ENCODE peak calls at places on chromosomes 1 and 21, in six cellular contexts. Q, C, H, N, G and U are unnamed samples.

GRCh38 chr1:60819302-60819701 is 263.1 kb upstream of the NFIA start:
- DNase-seq in C (no peak), G (no peak), Q (no peak), H (no peak), N (no peak), U (no peak)

GRCh38 chr1:97647776-97648175 is 273.1 kb downstream of the DPYD start:
- DNase-seq in N (no peak), C (no peak), H (peak; percentile 26), Q (peak; percentile 45), G (no peak), U (no peak)

GRCh38 chr1:231420299-231420958 is 1.7 kb downstream of the EGLN1 start:
- DNase-seq in H (peak; percentile 39), G (no peak), N (no peak), C (peak; percentile 22), Q (no peak), U (no peak)

GRCh38 chr1:64975127-64975526 is 8.8 kb upstream of the JAK1 start:
- DNase-seq in G (no peak), N (no peak), C (no peak), H (no peak), Q (no peak), U (no peak)

GRCh38 chr1:203663294-203663693 is 36.7 kb downstream of the ATP2B4 start:
- DNase-seq in C (no peak), Q (peak; percentile 84), H (peak; percentile 100), N (no peak), G (peak; percentile 89), U (peak; percentile 63)

GRCh38 chr1:246961939-246962373 is 30.2 kb upstream of the AHCTF1 start:
- DNase-seq in C (no peak), H (no peak), N (peak; percentile 36), Q (no peak), G (no peak), U (no peak)

GRCh38 chr1:22371408-22371807 is 80.2 kb upstream of the ZBTB40 start:
- DNase-seq in Q (no peak), C (no peak), N (no peak), H (no peak), G (no peak), U (no peak)

GRCh38 chr1:9275567-9276034 is 17.1 kb upstream of the SPSB1 start:
- DNase-seq in G (peak; percentile 85), H (peak; percentile 77), N (peak; percentile 64), Q (no peak), C (no peak), U (no peak)

GRCh38 chr1:88983791-88984552 is 8.5 kb downstream of the KYAT3 start:
- DNase-seq in H (peak; percentile 61), G (peak; percentile 64), N (no peak), C (peak; percentile 82), Q (peak; percentile 44), U (no peak)

GRCh38 chr1:172863031-172863430 is 187.7 kb downstream of the TNFSF18 start:
- DNase-seq in Q (no peak), H (no peak), C (no peak), N (no peak), G (no peak), U (no peak)

GRCh38 chr1:170221031-170221430 is 75.3 kb downstream of the NTMT2 start:
- DNase-seq in C (no peak), Q (no peak), H (no peak), N (no peak), G (no peak), U (no peak)

DNA sequence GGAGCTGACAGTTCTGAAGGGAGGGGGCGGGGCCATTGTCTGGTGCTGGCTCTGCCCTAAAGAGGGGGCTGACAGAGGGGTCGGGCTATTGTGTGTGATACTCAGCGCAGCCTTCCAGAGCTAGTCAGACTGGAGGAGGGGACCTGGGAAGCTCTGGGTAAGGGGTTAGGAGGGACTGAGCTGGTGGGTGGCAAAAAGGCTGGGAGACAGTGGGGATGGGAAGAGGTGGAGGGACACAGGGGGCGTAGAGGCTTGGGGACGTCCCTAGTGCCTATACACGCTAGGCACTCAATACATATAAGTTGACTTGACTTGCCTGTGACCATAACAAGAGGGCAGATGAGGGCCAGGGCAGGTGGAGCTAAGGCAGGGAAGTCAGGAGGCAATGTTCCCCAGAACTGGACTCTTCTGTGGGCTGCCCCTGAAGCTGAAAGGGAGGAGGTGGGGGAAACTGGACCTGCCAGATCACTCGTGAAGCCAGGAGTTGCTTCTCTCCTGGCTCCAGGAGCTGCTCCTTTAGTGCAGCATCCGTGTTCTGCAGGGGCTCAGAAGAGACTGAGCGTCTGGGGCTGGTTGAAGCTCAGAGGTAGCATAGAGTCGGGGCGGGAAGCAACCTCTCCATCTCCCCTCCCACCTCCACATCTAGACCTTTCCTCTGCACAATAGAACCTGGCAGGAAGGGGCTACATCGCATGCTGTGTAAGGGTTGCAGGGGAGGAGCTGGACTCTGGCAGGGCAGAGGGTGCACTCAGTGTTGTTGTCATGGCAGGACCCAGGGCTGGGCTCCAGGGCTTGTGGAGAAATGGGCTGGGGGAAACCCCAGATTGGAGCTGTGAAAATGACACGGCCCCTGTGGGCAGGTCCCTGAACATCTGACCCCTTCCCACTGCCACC is 3.0 kb upstream of the SEMA4A start:
- DNase-seq in N (no peak), Q (no peak), C (peak; percentile 36), H (no peak), G (no peak), U (no peak)
- H3K4me3 ChIP-seq in N (no peak overlapping the region), Q (no peak overlapping the region), C (peak overlapping the region; percentile 50), H (no peak overlapping the region), G (no peak overlapping the region), U (no peak overlapping the region)

DNA sequence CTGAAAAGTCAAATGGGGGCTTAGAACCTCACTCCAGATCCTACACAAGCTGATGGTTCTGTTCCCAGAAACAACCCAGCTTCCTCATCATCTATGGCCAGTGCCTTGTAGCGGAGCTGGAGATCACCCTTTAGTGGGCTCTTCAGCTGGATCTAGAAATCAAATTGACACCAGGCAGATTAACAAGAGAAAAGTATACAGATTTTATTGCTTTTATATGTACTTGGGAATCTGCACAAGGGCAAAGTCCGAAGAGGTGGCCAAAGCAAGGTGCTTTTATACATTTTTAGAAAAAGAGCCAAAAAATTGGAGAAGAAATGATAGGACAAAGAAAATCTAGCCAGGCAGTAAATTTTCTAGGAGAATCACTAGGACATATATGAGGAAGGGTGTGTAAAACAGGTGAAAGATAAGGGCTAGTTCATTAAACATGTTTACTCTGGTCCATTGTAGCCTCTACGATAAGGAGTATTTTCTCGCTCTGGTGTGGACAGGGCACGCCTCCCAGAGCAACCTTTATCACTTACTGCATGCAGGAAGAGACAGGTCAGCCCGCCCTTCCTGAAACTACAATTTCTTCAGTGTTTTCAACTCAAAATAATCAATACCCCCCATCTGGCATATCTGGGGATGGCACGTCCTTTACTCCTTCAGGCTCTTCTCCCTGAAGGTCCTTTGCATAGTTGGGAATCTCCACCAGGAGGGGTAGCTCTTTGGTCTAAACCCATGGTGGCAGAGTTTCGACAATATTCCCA is 14.0 kb upstream of the LGALS8 start:
- DNase-seq in H (no peak), G (no peak), C (peak; percentile 55), Q (no peak), N (no peak), U (no peak)
- TF ChIP-seq CTCF in H (no peak), G (no peak), C (peak; percentile 40), Q (no peak), N (no peak), U (no peak)

GRCh38 chr21:42218836-42219605 is at the start of gene ABCG1:
- DNase-seq in Q (no peak), G (no peak), C (peak; percentile 87), N (no peak), H (peak; percentile 36), U (no peak)

GRCh38 chr21:42221581-42222345 is 2.8 kb downstream of the ABCG1 start:
- DNase-seq in H (peak; percentile 23), C (no peak), Q (peak; percentile 42), N (peak; percentile 67), G (no peak), U (no peak)

GRCh38 chr21:42220138-42220701 is 1.3 kb downstream of the ABCG1 start:
- DNase-seq in H (peak; percentile 77), N (peak; percentile 56), Q (peak; percentile 42), G (peak; percentile 51), C (peak; percentile 83), U (no peak)

GRCh38 chr21:42222386-42222785 is 3.4 kb downstream of the ABCG1 start:
- DNase-seq in G (no peak), H (no peak), N (no peak), C (no peak), Q (no peak), U (no peak)

GRCh38 chr21:42219606-42220137 is 732 bp downstream of the ABCG1 start:
- DNase-seq in G (no peak), H (no peak), Q (no peak), C (peak; percentile 43), N (peak; percentile 55), U (no peak)
- H3K4me3 ChIP-seq in G (peak overlapping the region; percentile 63), H (peak overlapping the region; percentile 64), Q (peak overlapping the region; percentile 30), C (peak overlapping the region; percentile 85), N (peak overlapping the region; percentile 79), U (peak overlapping the region; percentile 31)

DNA sequence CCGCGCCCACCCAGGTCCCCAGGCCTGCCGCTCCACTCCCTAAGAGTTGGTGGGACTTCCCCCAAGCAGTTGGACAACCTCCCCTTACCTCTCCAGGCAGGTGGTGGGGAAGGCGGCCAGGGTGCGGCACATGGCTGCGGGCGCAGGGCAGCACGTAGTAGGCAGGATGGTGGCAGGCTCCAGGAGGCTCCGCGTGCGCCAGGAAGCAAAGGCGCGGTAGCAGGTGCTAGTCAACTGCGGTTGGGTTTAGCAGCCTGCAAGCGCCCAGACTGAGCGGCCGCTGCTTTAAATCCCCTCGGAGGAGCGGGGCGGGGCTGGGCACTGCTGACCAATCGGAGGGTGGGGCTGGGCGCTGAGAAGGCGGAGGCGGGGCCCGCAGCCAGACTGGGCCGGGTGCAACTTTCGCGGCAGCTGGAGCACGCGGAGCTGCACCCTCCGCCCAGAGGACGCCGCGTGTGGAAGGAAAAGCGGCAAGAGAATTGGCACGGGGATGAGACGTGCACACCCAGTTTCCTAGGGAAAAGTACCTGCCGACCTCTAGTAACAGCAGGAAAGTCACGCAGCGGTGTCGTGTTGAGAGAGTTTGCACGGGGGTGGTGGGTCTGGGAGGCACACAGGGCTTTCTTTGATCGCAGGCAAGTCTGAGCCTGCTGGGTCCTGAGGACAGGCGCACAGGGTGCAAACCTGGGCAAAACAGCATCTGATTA is at the start of gene RGS16:
- DNase-seq in N (peak; percentile 96), G (no peak), C (peak; percentile 97), H (peak; percentile 84), Q (no peak), U (no peak)
- TF ChIP-seq CTCF in N (no peak), G (no peak), C (no peak), H (no peak), Q (no peak), U (no peak)

DNA sequence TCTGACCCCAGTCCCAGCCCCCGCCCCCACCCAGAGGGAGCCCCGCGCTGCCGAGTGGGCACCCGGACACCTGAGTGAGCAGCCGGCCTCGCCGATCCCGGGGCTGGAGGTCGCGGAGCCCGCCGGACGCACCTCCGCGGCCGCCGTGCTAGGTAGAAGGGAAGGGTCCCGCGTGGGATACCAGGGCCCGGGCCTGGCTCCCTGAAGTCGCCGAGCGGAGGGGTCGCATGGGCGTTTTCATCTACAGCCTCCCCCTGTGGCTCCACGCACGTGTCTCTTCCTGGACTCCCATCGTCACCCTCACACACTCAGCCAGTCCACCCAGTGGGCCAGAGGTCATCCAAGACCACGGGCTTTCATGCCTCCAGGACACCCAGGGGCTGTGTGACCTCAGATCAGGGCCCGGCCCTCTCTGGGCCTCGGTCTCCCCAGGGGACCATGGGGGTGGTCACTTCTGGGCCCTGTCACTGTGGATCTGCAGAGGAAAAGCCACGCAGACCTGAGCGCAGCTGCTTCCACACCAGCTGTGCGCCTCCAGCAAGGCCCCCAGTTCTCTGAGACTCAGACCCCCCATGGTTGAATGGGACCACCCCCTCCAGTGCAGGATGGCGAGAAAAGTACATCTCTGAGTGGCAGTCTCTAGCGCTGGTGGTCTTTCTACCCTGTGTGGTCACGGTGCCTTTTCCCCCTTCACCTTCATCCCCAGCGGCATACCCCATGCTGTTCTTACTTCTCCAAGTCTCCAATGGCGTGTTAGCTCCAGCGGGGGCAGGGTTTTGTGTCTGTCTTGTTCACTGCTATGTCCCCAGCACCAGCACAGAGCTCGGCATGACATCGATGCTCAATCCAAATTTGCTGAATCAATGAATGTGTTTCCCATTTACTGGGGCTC is 574 bp upstream of the SDC3 start:
- DNase-seq in C (peak; percentile 75), G (no peak), N (no peak), Q (no peak), H (no peak), U (no peak)
- H3K4me3 ChIP-seq in C (peak overlapping the region; percentile 59), G (peak overlapping the region; percentile 59), N (peak overlapping the region; percentile 56), Q (peak overlapping the region; percentile 44), H (peak overlapping the region; percentile 22), U (peak overlapping the region; percentile 54)